ENCODE peak calls at places on chromosomes 3 and 15, in six cellular contexts. W, F, K, B, A and Q are unnamed samples.

GRCh38 chr3:184234224-184234623 is 4.8 kb downstream of the VWA5B2 start:
- DNase-seq in W (peak), B (peak), A (no peak), K (peak), F (peak), Q (no peak)

GRCh38 chr3:177351195-177351594 is 153.9 kb upstream of the TBL1XR1 start:
- DNase-seq in W (no peak), B (no peak), K (no peak), F (no peak), A (no peak), Q (no peak)

GRCh38 chr3:23490459-23490858 is 287.3 kb downstream of the UBE2E2 start:
- DNase-seq in F (peak), K (no peak), A (no peak), W (peak), B (no peak), Q (no peak)

GRCh38 chr15:64695571-64695992 is 79.8 kb downstream of the RBPMS2 start:
- DNase-seq in K (no peak), A (no peak), B (no peak), F (no peak), W (no peak), Q (no peak)

GRCh38 chr3:58047806-58048205 is 39.6 kb downstream of the FLNB start:
- DNase-seq in W (peak), F (peak), A (no peak), K (no peak), B (no peak), Q (no peak)

GRCh38 chr3:194549853-194550252 is 63.1 kb upstream of the ATP13A3 start:
- DNase-seq in W (no peak), F (no peak), K (no peak), A (no peak), B (no peak), Q (no peak)

GRCh38 chr3:38117163-38117716 is 19.7 kb downstream of the ACAA1 start:
- DNase-seq in B (no peak), A (no peak), F (no peak), K (peak), W (no peak), Q (no peak)

GRCh38 chr3:62638316-62638715 is 236.9 kb downstream of the CADPS start:
- DNase-seq in A (no peak), W (no peak), B (no peak), F (no peak), K (no peak), Q (no peak)

GRCh38 chr15:25860885-25861866 is 2.0 kb downstream of the ATP10A start:
- DNase-seq in W (no peak), F (no peak), B (no peak), K (no peak), A (no peak), Q (no peak)

GRCh38 chr3:33144433-33144832 is 30.6 kb downstream of the CRTAP start:
- DNase-seq in W (no peak), K (peak), B (no peak), A (peak), F (no peak), Q (peak)

GRCh38 chr3:151751161-151751560 is 17.4 kb downstream of the AADACL2 start:
- DNase-seq in B (no peak), A (no peak), K (no peak), W (no peak), F (peak), Q (no peak)

GRCh38 chr3:198080521-198081384 is 120.7 kb downstream of the LMLN start:
- DNase-seq in W (peak), A (peak), K (peak), B (peak), F (peak), Q (peak)

GRCh38 chr15:27932600-27932999 is 166.5 kb downstream of the OCA2 start:
- DNase-seq in F (no peak), K (no peak), W (no peak), A (no peak), B (no peak), Q (no peak)

GRCh38 chr15:86021281-86022264 is 58.1 kb upstream of the AGBL1 start:
- DNase-seq in F (no peak), K (no peak), A (no peak), W (no peak), B (no peak), Q (no peak)

GRCh38 chr3:59850352-59850870 is 800.6 kb upstream of the CFAP20DC start:
- DNase-seq in A (no peak), F (no peak), W (no peak), B (no peak), K (no peak), Q (no peak)

GRCh38 chr15:61250613-61251012 is 21.5 kb upstream of the RORA start:
- DNase-seq in B (no peak), A (no peak), F (no peak), K (no peak), W (no peak), Q (no peak)

GRCh38 chr3:184209146-184209923 is 20.1 kb upstream of the VWA5B2 start:
- DNase-seq in K (no peak), B (no peak), F (peak), A (no peak), W (no peak), Q (no peak)

GRCh38 chr3:152271465-152272035 is 2.8 kb downstream of the MBNL1 start:
- DNase-seq in W (peak), F (no peak), B (no peak), K (no peak), A (no peak), Q (no peak)

GRCh38 chr15:71136159-71137137 is 21.2 kb downstream of the THSD4 start:
- DNase-seq in B (no peak), F (peak), K (peak), W (peak), A (no peak), Q (peak)

GRCh38 chr3:107988464-107989156 is 102.2 kb downstream of the CD47 start:
- DNase-seq in W (peak), B (peak), A (no peak), F (peak), K (peak), Q (no peak)

GRCh38 chr3:194364652-194365434 is 4.7 kb downstream of the LRRC15 start:
- DNase-seq in B (peak), W (no peak), A (no peak), K (peak), F (peak), Q (no peak)

GRCh38 chr15:59420108-59420507 is 17.9 kb upstream of the FAM81A start:
- DNase-seq in A (no peak), B (no peak), F (no peak), K (no peak), W (no peak), Q (no peak)

GRCh38 chr3:70988111-70988510 is 595.4 kb downstream of the FOXP1 start:
- DNase-seq in W (no peak), F (no peak), A (no peak), B (no peak), K (no peak), Q (no peak)

GRCh38 chr3:16058511-16058910 is 116.0 kb upstream of the GALNT15 start:
- DNase-seq in A (no peak), F (peak), B (no peak), K (no peak), W (no peak), Q (no peak)